ENCODE peak calls at places on chromosomes 12 and 14, in four cellular contexts. One of them, this sample, is unnamed.

GRCh38 chr12:5733136-5733755 is 211.8 kb downstream of the ANO2 start:
- DNase-seq in H1: no peak
- DNase-seq in neuronal stem cell: no peak
- DNase-seq in mesenchymal stem cell: no peak
- DNase-seq in this sample: peak; percentile 20

GRCh38 chr12:108618079-108618952 is 15.4 kb downstream of the SELPLG start:
- DNase-seq in H1: peak; percentile 95
- DNase-seq in neuronal stem cell: peak; percentile 81
- DNase-seq in mesenchymal stem cell: peak; percentile 88
- DNase-seq in this sample: peak; percentile 93

GRCh38 chr12:32863128-32863527 is 33.4 kb downstream of the PKP2 start:
- DNase-seq in H1: no peak
- DNase-seq in neuronal stem cell: no peak
- DNase-seq in mesenchymal stem cell: no peak
- DNase-seq in this sample: no peak

GRCh38 chr12:71144682-71145081 is 13.1 kb downstream of the TSPAN8 start:
- DNase-seq in H1: no peak
- DNase-seq in neuronal stem cell: no peak
- DNase-seq in mesenchymal stem cell: no peak
- DNase-seq in this sample: no peak

GRCh38 chr12:20492251-20492728 is 124.0 kb downstream of the PDE3A start:
- DNase-seq in H1: no peak
- DNase-seq in neuronal stem cell: no peak
- DNase-seq in mesenchymal stem cell: peak; percentile 67
- DNase-seq in this sample: no peak

GRCh38 chr12:88756917-88757316 is 176.6 kb upstream of the KITLG start:
- DNase-seq in H1: no peak
- DNase-seq in neuronal stem cell: no peak
- DNase-seq in mesenchymal stem cell: no peak
- DNase-seq in this sample: no peak

GRCh38 chr12:69884386-69884785 is 59.4 kb downstream of the MYRFL start:
- DNase-seq in H1: no peak
- DNase-seq in neuronal stem cell: no peak
- DNase-seq in mesenchymal stem cell: no peak
- DNase-seq in this sample: no peak

GRCh38 chr12:109863961-109864712 is 16.2 kb downstream of the GLTP start:
- DNase-seq in H1: no peak
- DNase-seq in neuronal stem cell: no peak
- DNase-seq in mesenchymal stem cell: peak; percentile 80
- DNase-seq in this sample: no peak

GRCh38 chr12:2804390-2805145 is 7.9 kb upstream of the ITFG2 start:
- DNase-seq in H1: no peak
- DNase-seq in neuronal stem cell: no peak
- DNase-seq in mesenchymal stem cell: peak; percentile 85
- DNase-seq in this sample: no peak

GRCh38 chr14:80981673-80982072 is 26.3 kb downstream of the TSHR start:
- DNase-seq in H1: no peak
- DNase-seq in neuronal stem cell: no peak
- DNase-seq in mesenchymal stem cell: no peak
- DNase-seq in this sample: no peak

DNA sequence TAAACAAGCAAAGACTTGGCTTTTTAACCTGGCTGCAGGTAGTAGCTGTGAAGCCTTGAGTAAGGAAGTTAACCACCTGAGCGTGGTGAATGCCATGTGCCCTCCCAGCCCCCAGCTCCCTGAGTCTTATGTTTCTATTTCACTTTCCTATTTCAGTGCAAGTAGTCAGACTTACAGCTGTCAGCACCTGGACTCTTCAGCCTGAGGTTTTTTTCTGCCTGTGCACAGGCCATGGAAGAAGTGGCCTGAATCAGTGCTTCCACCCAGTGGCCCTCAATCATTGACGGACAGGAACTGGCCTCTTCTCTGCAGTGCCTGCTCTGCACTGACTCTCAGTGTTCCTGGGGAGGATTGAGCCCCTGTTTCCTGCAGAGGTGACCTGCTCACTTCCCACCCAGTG is 796.4 kb downstream of the MED13L start:
- DNase-seq in H1: no peak
- DNase-seq in neuronal stem cell: no peak
- DNase-seq in mesenchymal stem cell: peak; percentile 26
- DNase-seq in this sample: no peak
- H2AFZ ChIP-seq in H1: no peak overlapping the region
- H2AFZ ChIP-seq in neuronal stem cell: no peak overlapping the region
- H2AFZ ChIP-seq in mesenchymal stem cell: no peak overlapping the region
- H2AFZ ChIP-seq in this sample: no peak overlapping the region

GRCh38 chr14:51719970-51720369 is 68.3 kb downstream of the FRMD6 start:
- DNase-seq in H1: no peak
- DNase-seq in neuronal stem cell: no peak
- DNase-seq in mesenchymal stem cell: no peak
- DNase-seq in this sample: no peak

GRCh38 chr14:51715742-51716141 is 64.0 kb downstream of the FRMD6 start:
- DNase-seq in H1: no peak
- DNase-seq in neuronal stem cell: peak; percentile 26
- DNase-seq in mesenchymal stem cell: no peak
- DNase-seq in this sample: no peak

GRCh38 chr14:51711505-51711904 is 59.8 kb downstream of the FRMD6 start:
- DNase-seq in H1: no peak
- DNase-seq in neuronal stem cell: no peak
- DNase-seq in mesenchymal stem cell: no peak
- DNase-seq in this sample: no peak

GRCh38 chr14:51716610-51717009 is 64.9 kb downstream of the FRMD6 start:
- DNase-seq in H1: no peak
- DNase-seq in neuronal stem cell: no peak
- DNase-seq in mesenchymal stem cell: peak; percentile 36
- DNase-seq in this sample: no peak

GRCh38 chr14:51715250-51715649 is 63.5 kb downstream of the FRMD6 start:
- DNase-seq in H1: no peak
- DNase-seq in neuronal stem cell: no peak
- DNase-seq in mesenchymal stem cell: no peak
- DNase-seq in this sample: no peak
- H2BK12ac ChIP-seq in H1: no peak overlapping the region
- H2BK12ac ChIP-seq in neuronal stem cell: no peak overlapping the region
- H2BK12ac ChIP-seq in mesenchymal stem cell: no peak overlapping the region
- H2BK12ac ChIP-seq in this sample: no peak overlapping the region

GRCh38 chr12:132458441-132459225 is 31.3 kb upstream of the FBRSL1 start:
- DNase-seq in H1: no peak
- DNase-seq in neuronal stem cell: no peak
- DNase-seq in mesenchymal stem cell: no peak
- DNase-seq in this sample: no peak

GRCh38 chr12:132454949-132455418 is 35.0 kb upstream of the FBRSL1 start:
- DNase-seq in H1: no peak
- DNase-seq in neuronal stem cell: no peak
- DNase-seq in mesenchymal stem cell: no peak
- DNase-seq in this sample: no peak

GRCh38 chr12:132456186-132456943 is 33.6 kb upstream of the FBRSL1 start:
- DNase-seq in H1: no peak
- DNase-seq in neuronal stem cell: no peak
- DNase-seq in mesenchymal stem cell: no peak
- DNase-seq in this sample: no peak

GRCh38 chr12:132455565-132455964 is 34.4 kb upstream of the FBRSL1 start:
- DNase-seq in H1: no peak
- DNase-seq in neuronal stem cell: no peak
- DNase-seq in mesenchymal stem cell: no peak
- DNase-seq in this sample: no peak

GRCh38 chr12:132456944-132457495 is 32.9 kb upstream of the FBRSL1 start:
- DNase-seq in H1: no peak
- DNase-seq in neuronal stem cell: no peak
- DNase-seq in mesenchymal stem cell: no peak
- DNase-seq in this sample: no peak
- H2BK15ac ChIP-seq in H1: no peak overlapping the region
- H2BK15ac ChIP-seq in neuronal stem cell: peak overlapping the region; percentile 90
- H2BK15ac ChIP-seq in mesenchymal stem cell: no peak overlapping the region
- H2BK15ac ChIP-seq in this sample: no peak overlapping the region

DNA sequence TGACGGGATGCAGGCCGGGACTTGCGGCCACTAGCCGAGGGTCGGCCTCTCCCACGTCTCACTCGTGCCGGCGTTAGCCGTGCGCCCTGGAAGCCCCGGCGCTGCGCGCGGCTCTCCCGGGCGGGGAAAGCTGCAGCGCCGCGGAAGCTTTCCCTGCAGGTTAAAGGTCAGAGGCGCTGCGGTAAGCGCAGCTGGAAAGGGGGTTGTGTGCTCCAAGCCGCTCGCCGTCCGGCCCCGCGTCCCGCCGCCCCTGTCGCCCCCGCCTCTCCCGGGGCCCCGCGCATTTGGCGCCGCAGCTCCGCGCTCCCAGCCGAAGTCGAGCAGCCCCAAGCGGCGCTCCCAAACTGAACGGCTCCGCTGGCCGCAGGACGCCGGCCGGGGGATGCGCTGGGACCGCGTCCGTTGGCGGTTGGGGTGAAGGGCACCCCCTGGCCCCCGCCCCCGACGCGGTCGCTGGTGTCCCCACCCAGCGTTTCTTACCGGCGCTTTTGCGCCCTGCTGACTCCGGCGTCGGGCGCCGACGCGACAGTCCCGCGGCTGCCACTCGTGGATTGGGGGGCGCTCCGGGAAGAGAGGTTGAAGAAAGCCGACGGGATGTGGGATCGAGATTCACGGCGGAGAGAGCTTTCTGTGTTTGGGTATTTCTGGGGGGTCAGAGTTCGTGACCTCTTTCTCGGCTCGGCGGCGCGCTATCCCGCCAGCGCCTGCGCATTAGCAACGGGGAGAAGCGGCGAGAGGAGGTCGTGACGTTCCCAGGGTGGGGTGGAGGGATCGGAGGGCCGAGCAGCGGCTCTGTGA is at the start of gene NR2C1:
- DNase-seq in H1: peak; percentile 91
- DNase-seq in neuronal stem cell: peak; percentile 91
- DNase-seq in mesenchymal stem cell: peak; percentile 93
- DNase-seq in this sample: peak; percentile 63
- H2AFZ ChIP-seq in H1: peak within 1 kb of the TSS; percentile 81
- H2AFZ ChIP-seq in neuronal stem cell: peak within 1 kb of the TSS; percentile 98
- H2AFZ ChIP-seq in mesenchymal stem cell: peak within 1 kb of the TSS; percentile 89
- H2AFZ ChIP-seq in this sample: no peak within 1 kb of the TSS

DNA sequence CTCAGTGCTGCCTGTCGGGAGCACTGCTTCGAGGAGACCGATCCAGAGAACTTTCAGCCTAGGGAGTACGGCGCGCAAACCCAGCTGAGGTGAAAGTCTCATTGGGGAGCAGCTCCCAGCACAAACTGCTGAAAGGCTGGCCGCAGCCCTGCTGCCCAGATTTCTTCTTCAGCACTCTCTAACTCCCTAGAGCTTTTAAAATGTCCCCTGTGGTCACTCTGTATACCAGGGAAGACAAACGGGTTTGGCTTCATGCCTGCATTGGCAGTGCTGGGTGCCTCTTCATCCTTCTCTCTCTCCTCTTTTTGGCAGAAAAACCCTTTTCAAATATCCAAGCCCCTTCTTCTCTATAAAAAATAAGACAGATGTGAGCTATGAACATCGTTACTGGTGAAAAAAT is 34.9 kb downstream of the BBS10 start:
- DNase-seq in H1: no peak
- DNase-seq in neuronal stem cell: no peak
- DNase-seq in mesenchymal stem cell: no peak
- DNase-seq in this sample: peak; percentile 47
- H2BK12ac ChIP-seq in H1: no peak overlapping the region
- H2BK12ac ChIP-seq in neuronal stem cell: no peak overlapping the region
- H2BK12ac ChIP-seq in mesenchymal stem cell: no peak overlapping the region
- H2BK12ac ChIP-seq in this sample: no peak overlapping the region

DNA sequence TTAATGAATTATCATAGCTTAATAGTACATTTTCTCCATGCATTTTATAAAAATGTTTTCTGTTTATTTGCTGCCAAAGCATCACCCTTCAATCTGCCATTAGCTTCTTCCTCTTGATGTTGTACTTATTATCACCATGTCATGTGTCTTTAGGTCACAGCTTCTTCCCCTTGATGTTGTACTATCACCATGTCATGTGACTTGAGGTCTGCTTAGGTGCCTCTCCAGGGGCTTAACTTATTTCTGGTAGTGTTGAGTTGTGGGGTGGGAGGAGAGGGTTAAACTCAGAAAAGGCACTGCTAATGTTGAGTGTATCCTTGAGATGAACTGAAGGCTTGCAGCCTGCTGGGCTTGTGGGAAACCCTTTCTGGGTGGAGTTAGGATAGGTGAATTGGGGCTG is 87.8 kb downstream of the DAAM1 start:
- DNase-seq in H1: no peak
- DNase-seq in neuronal stem cell: no peak
- DNase-seq in mesenchymal stem cell: no peak
- DNase-seq in this sample: no peak
- H2BK15ac ChIP-seq in H1: no peak overlapping the region
- H2BK15ac ChIP-seq in neuronal stem cell: no peak overlapping the region
- H2BK15ac ChIP-seq in mesenchymal stem cell: no peak overlapping the region
- H2BK15ac ChIP-seq in this sample: no peak overlapping the region